ENCODE peak calls at places on chromosomes 5 and 9, in nine cellular contexts. S is NCI-H187; K is activated T-helper 1 cell treated with Interleukin-2 at 50 U/mL for 16 hours; F is activated CD4-positive, alpha-beta memory T cell treated with anti-CD3 and anti-CD28 coated beads for 36 hours; P is iPS DF 19.7; N is ureter; L is Panc1; H is EL; A is activated T-cell treated with anti-CD3 and anti-CD28 coated beads for 1 hour. X is an unnamed sample.

GRCh38 chr9:131095666-131096489 is 453 bp upstream of the AIF1L start:
- DNase-seq in S (no peak), K (no peak), F (peak), P (no peak), N (no peak), L (no peak), H (no peak), A (no peak), X (no peak)

GRCh38 chr5:169219961-169220360 is 81.0 kb downstream of the SLIT3 start:
- DNase-seq in S (no peak), K (no peak), F (no peak), P (no peak), N (no peak), L (no peak), H (no peak), A (no peak), X (no peak)

GRCh38 chr5:64364426-64364825 is 141.4 kb upstream of the RGS7BP start:
- DNase-seq in S (no peak), K (no peak), F (no peak), P (no peak), N (no peak), L (no peak), H (no peak), A (no peak), X (no peak)

GRCh38 chr5:160887780-160888179 is 35.8 kb upstream of the ATP10B start:
- DNase-seq in S (peak), K (no peak), F (no peak), P (no peak), N (no peak), L (no peak), H (no peak), A (no peak), X (no peak)

GRCh38 chr5:8458038-8458383 is 589.1 kb downstream of the MTRR start:
- DNase-seq in S (no peak), K (no peak), F (peak), P (no peak), N (no peak), L (no peak), H (peak), A (no peak), X (no peak)

GRCh38 chr5:126430631-126431030 is 7.4 kb downstream of the GRAMD2B start:
- DNase-seq in S (no peak), K (no peak), F (no peak), P (no peak), N (no peak), L (no peak), H (no peak), A (no peak), X (no peak)

GRCh38 chr5:39775458-39776365 is 350.9 kb upstream of the DAB2 start:
- DNase-seq in S (no peak), K (no peak), F (no peak), P (no peak), N (no peak), L (no peak), H (peak), A (no peak), X (no peak)

GRCh38 chr9:110919609-110920008 is 118.7 kb downstream of the LPAR1 start:
- DNase-seq in S (no peak), K (no peak), F (no peak), P (no peak), N (no peak), L (no peak), H (peak), A (no peak), X (no peak)

GRCh38 chr5:142248853-142249462 is 75.9 kb downstream of the SPRY4 start:
- DNase-seq in S (no peak), K (no peak), F (no peak), P (no peak), N (no peak), L (no peak), H (peak), A (no peak), X (no peak)

GRCh38 chr9:104572612-104573011 is 3.6 kb downstream of the OR13C8 start:
- DNase-seq in S (no peak), K (no peak), F (no peak), P (no peak), N (no peak), L (no peak), H (no peak), A (no peak), X (no peak)

GRCh38 chr5:65811004-65811403 is 89.0 kb downstream of the NLN start:
- DNase-seq in S (no peak), K (no peak), F (no peak), P (no peak), N (no peak), L (no peak), H (peak), A (no peak), X (no peak)

GRCh38 chr9:98943682-98944129 is at the start of gene COL15A1:
- DNase-seq in S (no peak), K (no peak), F (no peak), P (no peak), N (no peak), L (no peak), H (peak), A (no peak), X (no peak)

GRCh38 chr5:150082889-150083288 is 3.5 kb downstream of the CSF1R start:
- DNase-seq in S (no peak), K (no peak), F (no peak), P (no peak), N (peak), L (no peak), H (no peak), A (no peak), X (no peak)

GRCh38 chr9:92176800-92177185 is 61.6 kb upstream of the SPTLC1 start:
- DNase-seq in S (no peak), K (no peak), F (no peak), P (no peak), N (no peak), L (no peak), H (no peak), A (no peak), X (no peak)

GRCh38 chr9:120403543-120403856 is 176.5 kb downstream of the CDK5RAP2 start:
- DNase-seq in S (no peak), K (no peak), F (no peak), P (no peak), N (no peak), L (no peak), H (no peak), A (no peak), X (no peak)

GRCh38 chr9:110869931-110870330 is 168.3 kb downstream of the LPAR1 start:
- DNase-seq in S (no peak), K (no peak), F (no peak), P (no peak), N (no peak), L (no peak), H (no peak), A (no peak), X (no peak)

GRCh38 chr9:69433426-69433825 is 108.4 kb downstream of the ENTREP1 start:
- DNase-seq in S (no peak), K (no peak), F (no peak), P (no peak), N (no peak), L (no peak), H (peak), A (no peak), X (no peak)

X was measured in T follicular helper cell.